ENCODE peak calls at places on chromosomes 5 and 9, in six cellular contexts. F, R, E, Q, Y and C are unnamed samples.
A peak's percentile ranks its signal among the peaks of the same experiment; 100 is the strongest.

GRCh38 chr9:29176231-29176630 is 1603.0 kb upstream of the C9orf72 start:
- DNase-seq in R (no peak), Y (no peak), E (no peak), F (peak; percentile 13), Q (no peak), C (no peak)

GRCh38 chr5:90658620-90659019 is 100.0 kb downstream of the ADGRV1 start:
- DNase-seq in R (no peak), Y (no peak), F (no peak), E (no peak), Q (no peak), C (no peak)

GRCh38 chr9:130084337-130084736 is 30.6 kb downstream of the GPR107 start:
- DNase-seq in R (no peak), Q (no peak), E (no peak), Y (no peak), F (no peak), C (no peak)

GRCh38 chr5:136006164-136006563 is 22.6 kb upstream of the TGFBI start:
- DNase-seq in F (no peak), Y (no peak), R (no peak), E (no peak), Q (no peak), C (no peak)

GRCh38 chr5:16619136-16619535 is 2.3 kb upstream of the RETREG1 start:
- DNase-seq in F (no peak), R (no peak), Q (no peak), E (no peak), Y (no peak), C (no peak)

GRCh38 chr5:145941096-145941676 is 4.8 kb downstream of the SH3RF2 start:
- DNase-seq in Y (no peak), E (no peak), F (no peak), Q (no peak), R (peak; percentile 15), C (no peak)

GRCh38 chr9:77819672-77820071 is 171.6 kb upstream of the GNA14 start:
- DNase-seq in Q (no peak), E (no peak), Y (no peak), F (no peak), R (no peak), C (no peak)

GRCh38 chr9:5854032-5854792 is 21.3 kb upstream of the ERMP1 start:
- DNase-seq in E (no peak), R (no peak), Q (no peak), Y (no peak), F (no peak), C (no peak)

GRCh38 chr9:128025756-128026155 is 41.4 kb downstream of the NAIF1 start:
- DNase-seq in R (no peak), Y (no peak), Q (no peak), F (peak; percentile 57), E (no peak), C (no peak)

GRCh38 chr5:77308154-77308960 is 97.9 kb downstream of the PDE8B start:
- DNase-seq in F (no peak), Q (no peak), R (no peak), E (peak; percentile 41), Y (no peak), C (no peak)

GRCh38 chr9:65459756-65460320 is 174.8 kb upstream of the FOXD4L5 start:
- DNase-seq in Y (no peak), R (no peak), Q (no peak), F (no peak), E (no peak), C (no peak)

GRCh38 chr5:125042243-125042887 is 295.9 kb upstream of the ZNF608 start:
- DNase-seq in E (no peak), R (no peak), Q (no peak), F (peak; percentile 71), Y (no peak), C (no peak)

GRCh38 chr5:33524476-33524875 is 83.7 kb downstream of the TARS1 start:
- DNase-seq in R (no peak), E (no peak), Y (no peak), F (no peak), Q (no peak), C (no peak)

GRCh38 chr5:83034036-83034435 is 43.2 kb downstream of the TMEM167A start:
- DNase-seq in F (no peak), R (no peak), Y (no peak), E (no peak), Q (no peak), C (no peak)

GRCh38 chr9:86350006-86350755 is 4.0 kb downstream of the TUT7 start:
- DNase-seq in E (no peak), R (no peak), F (peak; percentile 51), Y (no peak), Q (no peak), C (no peak)

GRCh38 chr9:93576296-93577044 is at the start of gene PHF2:
- DNase-seq in F (peak; percentile 96), E (no peak), Q (no peak), R (no peak), Y (no peak), C (no peak)

GRCh38 chr5:6403416-6403815 is 25.1 kb upstream of the MED10 start:
- DNase-seq in F (no peak), Y (no peak), R (no peak), Q (no peak), E (no peak), C (no peak)

GRCh38 chr5:60228676-60229075 is 335.1 kb upstream of the PDE4D start:
- DNase-seq in Y (no peak), F (no peak), E (no peak), R (no peak), Q (no peak), C (no peak)

GRCh38 chr5:169148066-169148740 is 152.7 kb downstream of the SLIT3 start:
- DNase-seq in F (no peak), R (no peak), E (no peak), Y (no peak), Q (no peak), C (no peak)

GRCh38 chr9:127065592-127065991 is 56.8 kb downstream of the ANGPTL2 start:
- DNase-seq in Y (no peak), R (peak; percentile 20), F (peak; percentile 83), Q (no peak), E (no peak), C (no peak)

GRCh38 chr5:150562832-150563231 is 54.9 kb downstream of the NDST1 start:
- DNase-seq in F (no peak), Q (peak; percentile 14), E (no peak), R (peak; percentile 83), Y (peak; percentile 47), C (no peak)

DNA sequence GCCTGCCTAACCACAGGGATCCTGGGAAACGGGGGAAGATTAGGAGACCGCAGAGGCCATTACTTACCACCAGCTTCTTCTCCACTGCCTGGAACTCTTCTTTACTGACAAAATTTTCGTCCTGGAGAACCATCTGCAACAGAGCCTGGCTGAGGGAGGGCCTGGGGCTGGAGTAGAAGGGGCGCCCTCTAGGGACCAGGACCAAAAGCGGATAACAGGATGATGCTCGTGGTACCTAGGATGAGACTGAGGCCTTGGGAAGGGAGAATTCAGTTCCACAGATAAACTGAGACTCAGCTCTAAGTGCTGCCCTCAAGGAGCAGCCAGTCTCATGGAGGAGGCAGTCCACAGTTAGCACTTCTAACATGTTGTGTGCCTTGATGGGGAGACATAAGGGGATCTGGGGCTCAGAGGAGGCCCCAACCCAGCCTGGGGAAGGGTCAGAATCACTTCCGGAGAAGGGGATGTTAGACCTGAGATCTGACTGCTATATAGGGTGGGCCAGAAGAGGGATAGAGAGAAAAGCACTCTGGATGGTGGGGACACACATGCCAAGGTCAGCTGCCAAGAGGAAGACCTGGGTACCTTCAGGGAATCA is 1.2 kb downstream of the SPATA24 start:
- DNase-seq in R (peak; percentile 33), E (peak; percentile 68), Q (no peak), F (no peak), Y (peak; percentile 49), C (no peak)
- TF ChIP-seq CTCF in R (peak; percentile 67), E (peak; percentile 82), Q (no peak), F (peak; percentile 40), Y (peak; percentile 78), C (no peak)

GRCh38 chr9:112086627-112087026 is 88.5 kb downstream of the SUSD1 start:
- DNase-seq in R (peak; percentile 51), F (no peak), Q (no peak), E (no peak), Y (peak; percentile 7), C (no peak)
- H3K27ac ChIP-seq in R (no peak overlapping the region), F (no peak overlapping the region), Q (no peak overlapping the region), E (no peak overlapping the region), Y (no peak overlapping the region), C (no peak overlapping the region)

DNA sequence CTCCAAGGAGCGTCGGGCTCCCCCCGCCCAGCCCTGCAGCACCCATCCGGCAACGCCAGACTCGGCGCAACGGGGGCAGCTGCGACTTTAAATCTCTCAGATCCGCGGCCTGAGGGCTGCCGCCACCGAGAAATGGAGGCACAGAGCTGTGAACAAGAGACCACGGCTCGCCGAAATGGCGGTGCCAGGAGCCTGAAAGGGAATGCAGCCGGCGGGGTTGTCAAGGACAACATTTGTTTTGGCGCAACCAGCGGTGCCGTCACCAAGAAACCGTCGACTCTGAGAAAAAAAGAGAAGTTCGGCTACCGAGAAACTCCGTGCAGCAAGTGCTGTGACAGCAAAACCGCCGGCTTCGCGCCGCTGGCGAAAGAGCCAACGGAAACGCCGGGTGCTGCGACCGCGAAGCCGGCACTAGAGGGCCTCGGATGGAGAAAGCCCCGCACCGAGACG is 2.1 kb upstream of the ANXA2R start:
- DNase-seq in F (peak; percentile 68), E (peak; percentile 66), Q (peak; percentile 64), R (peak; percentile 81), Y (peak; percentile 47), C (peak; percentile 80)
- TF ChIP-seq CTCF in F (peak; percentile 25), E (peak; percentile 33), Q (no peak), R (peak; percentile 39), Y (peak; percentile 61), C (no peak)

GRCh38 chr5:14168139-14168792 is 25.1 kb downstream of the TRIO start:
- DNase-seq in Y (no peak), Q (no peak), F (no peak), E (no peak), R (peak; percentile 57), C (no peak)
- H3K27ac ChIP-seq in Y (peak overlapping the region; percentile 60), Q (peak overlapping the region; percentile 57), F (peak overlapping the region; percentile 51), E (no peak overlapping the region), R (peak overlapping the region; percentile 19), C (peak overlapping the region; percentile 84)

DNA sequence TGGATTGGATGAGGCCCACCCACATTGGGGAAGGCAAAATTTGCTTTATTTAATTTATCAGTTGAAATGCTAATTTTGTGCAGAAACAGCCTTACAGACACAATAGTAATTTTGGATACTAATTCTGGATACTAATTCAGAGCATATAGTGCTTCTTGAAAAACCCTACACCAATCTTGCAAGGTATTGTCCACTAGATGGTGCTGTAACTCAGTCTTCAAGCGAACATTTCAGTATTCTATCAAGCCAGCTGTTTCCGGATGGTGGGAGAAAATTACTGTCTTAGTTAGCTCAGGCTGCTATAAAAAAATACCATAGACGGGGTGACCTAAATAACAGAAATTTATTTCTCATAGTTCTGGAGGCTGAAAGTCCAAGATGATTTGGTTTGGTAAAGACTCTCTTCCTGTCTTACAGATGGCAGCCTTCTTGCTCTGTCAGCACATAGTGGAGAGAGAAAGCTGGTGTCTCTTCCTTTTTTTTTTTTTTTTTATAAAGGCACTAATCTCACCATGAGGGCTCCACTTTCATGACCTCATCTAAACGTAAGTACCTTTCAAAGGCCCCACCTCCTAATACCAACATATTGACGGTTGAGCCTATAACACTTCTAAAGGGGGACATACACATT is 1306.5 kb upstream of the CDH9 start:
- DNase-seq in F (peak; percentile 27), R (peak; percentile 77), Q (no peak), E (peak; percentile 29), Y (peak; percentile 35), C (no peak)
- TF ChIP-seq CTCF in F (peak; percentile 37), R (peak; percentile 89), Q (no peak), E (peak; percentile 86), Y (peak; percentile 63), C (no peak)

GRCh38 chr5:176387384-176387925 is 943 bp downstream of the NOP16 start:
- DNase-seq in Y (no peak), F (no peak), Q (no peak), R (no peak), E (no peak), C (no peak)
- H3K27ac ChIP-seq in Y (peak overlapping the region; percentile 99), F (peak overlapping the region; percentile 83), Q (no peak overlapping the region), R (peak overlapping the region; percentile 94), E (no peak overlapping the region), C (no peak overlapping the region)